ENCODE peak calls at places on chromosomes 1 and 21, in four cellular contexts. R is GM12878, W is H1, F is HepG2. K is an unnamed sample.

GRCh38 chr1:29685387-29685786 is 449.1 kb downstream of the PTPRU start:
- DNase-seq in F (no peak), R (no peak), W (peak; percentile 30), K (no peak)

GRCh38 chr1:159204791-159205141 is at the start of gene ACKR1:
- DNase-seq in R (no peak), F (no peak), W (no peak), K (no peak)

GRCh38 chr1:23558872-23559135 is 497 bp downstream of the ID3 start:
- DNase-seq in R (no peak), F (no peak), W (no peak), K (no peak)

GRCh38 chr1:16612332-16613172 is 812 bp downstream of the NBPF1 start:
- DNase-seq in F (peak; percentile 54), R (no peak), W (peak; percentile 95), K (peak; percentile 55)

GRCh38 chr1:175499595-175500367 is 243.6 kb downstream of the TNR start:
- DNase-seq in W (no peak), F (no peak), R (no peak), K (no peak)

GRCh38 chr1:221392453-221392852 is 349.4 kb downstream of the DUSP10 start:
- DNase-seq in F (no peak), R (no peak), W (no peak), K (no peak)

GRCh38 chr1:3485016-3485415 is 30.6 kb downstream of the ARHGEF16 start:
- DNase-seq in F (no peak), R (no peak), W (no peak), K (no peak)

GRCh38 chr1:84436907-84437667 is 38.8 kb downstream of the DNASE2B start:
- DNase-seq in R (no peak), W (no peak), F (no peak), K (no peak)

GRCh38 chr1:202615501-202616354 is 94.5 kb downstream of the SYT2 start:
- DNase-seq in W (no peak), F (no peak), R (peak; percentile 70), K (no peak)

GRCh38 chr1:9618912-9619679 is 30.4 kb downstream of the TMEM201 start:
- DNase-seq in W (peak; percentile 37), R (no peak), F (no peak), K (no peak)

GRCh38 chr1:159804924-159805323 is 2.8 kb downstream of the FCRL6 start:
- DNase-seq in F (no peak), W (no peak), R (no peak), K (no peak)

GRCh38 chr1:211335507-211336157 is 9.0 kb downstream of the TRAF5 start:
- DNase-seq in W (no peak), R (no peak), F (no peak), K (no peak)

GRCh38 chr1:66489146-66489545 is 44.8 kb upstream of the SGIP1 start:
- DNase-seq in R (no peak), W (no peak), F (no peak), K (no peak)

GRCh38 chr21:45466330-45467220 is 61.6 kb downstream of the COL18A1 start:
- DNase-seq in R (no peak), W (no peak), F (no peak), K (no peak)

GRCh38 chr1:33517596-33518250 is 45.3 kb downstream of the ZSCAN20 start:
- DNase-seq in W (no peak), F (no peak), R (no peak), K (no peak)

GRCh38 chr1:244209955-244210354 is 158.9 kb downstream of the ZBTB18 start:
- DNase-seq in F (no peak), W (no peak), R (no peak), K (no peak)

GRCh38 chr1:174818951-174819350 is 180.8 kb upstream of the CACYBP start:
- DNase-seq in F (no peak), R (no peak), W (no peak), K (no peak)

GRCh38 chr1:85334962-85335361 is 58.5 kb upstream of the BCL10 start:
- DNase-seq in R (no peak), F (no peak), W (no peak), K (no peak)

GRCh38 chr1:234163267-234163919 is 209.9 kb upstream of the COA6 start:
- DNase-seq in W (no peak), R (no peak), F (no peak), K (no peak)

GRCh38 chr1:228842094-228842775 is 107.0 kb downstream of the RHOU start:
- DNase-seq in F (peak; percentile 73), R (no peak), W (no peak), K (peak; percentile 65)

GRCh38 chr1:163258181-163258580 is 55.5 kb upstream of the RGS5 start:
- DNase-seq in F (no peak), R (no peak), W (no peak), K (no peak)

GRCh38 chr1:242813490-242814091 is 289.1 kb upstream of the PLD5 start:
- DNase-seq in R (peak; percentile 31), F (no peak), W (no peak), K (no peak)

GRCh38 chr1:172146149-172146850 is 274.2 kb upstream of the C1orf105 start:
- DNase-seq in F (no peak), W (no peak), R (no peak), K (no peak)

DNA sequence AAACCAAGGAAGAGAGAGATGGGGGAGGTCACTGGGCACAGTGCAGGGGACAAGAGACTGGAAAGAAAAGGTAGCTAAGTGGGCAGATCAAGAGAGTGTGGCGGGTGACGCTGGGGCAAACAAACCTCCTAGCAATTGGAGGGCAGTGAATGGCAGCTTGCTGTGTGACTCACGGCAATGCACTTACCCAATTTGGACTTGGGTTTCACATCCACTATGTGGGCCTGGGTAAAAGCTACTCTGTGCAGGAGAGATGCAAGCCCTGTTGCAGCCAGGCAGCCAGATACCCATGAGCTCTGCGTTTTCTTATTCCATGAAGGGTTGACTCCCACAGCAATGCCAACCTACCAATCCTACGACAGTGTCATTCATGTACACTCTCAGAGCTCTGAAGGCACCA is 9.5 kb downstream of the PLXNA2 start:
- DNase-seq in F (peak; percentile 72), W (no peak), R (no peak), K (no peak)
- TF ChIP-seq SUZ12 in F (no peak), W (no peak), R (no peak), K (no peak)

GRCh38 chr1:20355828-20356735 is 65.4 kb downstream of the VWA5B1 start:
- DNase-seq in R (no peak), F (no peak), W (no peak), K (no peak)
- H3K4me1 ChIP-seq in R (peaks cover 6% of the 10 kb centered on the region), F (peaks cover 16% of the 10 kb centered on the region), W (no peaks in the 10 kb centered on the region), K (peaks cover 2% of the 10 kb centered on the region)

DNA sequence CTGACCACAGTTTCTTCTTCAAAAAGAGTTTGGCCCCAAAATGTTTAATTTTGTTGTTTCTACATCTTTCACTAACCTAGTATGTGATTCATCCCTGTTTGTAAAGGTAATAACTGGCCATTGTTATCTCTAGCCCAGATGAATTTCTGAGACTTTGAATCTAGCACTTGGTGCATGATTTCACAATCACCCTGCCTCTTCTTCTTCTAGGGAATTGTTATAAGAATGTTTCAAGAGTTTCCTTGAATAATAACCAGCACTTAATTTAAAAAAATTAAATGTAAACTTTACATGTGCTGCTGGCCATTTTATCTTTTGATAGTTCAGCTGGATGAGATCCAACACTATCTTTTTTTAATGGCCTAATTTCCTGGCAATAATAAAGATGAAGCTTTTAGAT is 31.7 kb downstream of the UBE2U start:
- DNase-seq in R (no peak), W (no peak), F (no peak), K (no peak)
- TF ChIP-seq SUZ12 in R (no peak), W (no peak), F (no peak), K (no peak)

GRCh38 chr1:235628316-235629006 is 21.1 kb downstream of the GNG4 start:
- DNase-seq in F (no peak), R (no peak), W (no peak), K (no peak)
- H3K4me1 ChIP-seq in F (peaks cover 54% of the 10 kb centered on the region), R (peaks cover 9% of the 10 kb centered on the region), W (peaks cover 12% of the 10 kb centered on the region), K (peaks cover 9% of the 10 kb centered on the region)

GRCh38 chr1:89451011-89451410 is 73.6 kb upstream of the LRRC8B start:
- DNase-seq in R (no peak), F (no peak), W (no peak), K (no peak)
- TF ChIP-seq SUZ12 in R (no peak), F (no peak), W (no peak), K (no peak)

GRCh38 chr1:204084247-204084772 is 11.4 kb downstream of the SOX13 start:
- DNase-seq in R (no peak), W (peak; percentile 88), F (peak; percentile 75), K (peak; percentile 77)

GRCh38 chr1:204083491-204083890 is 10.6 kb downstream of the SOX13 start:
- DNase-seq in W (peak; percentile 55), R (no peak), F (no peak), K (no peak)

GRCh38 chr1:204087181-204087892 is 14.4 kb downstream of the SOX13 start:
- DNase-seq in F (no peak), W (no peak), R (no peak), K (no peak)

GRCh38 chr1:204087893-204088528 is 15.1 kb downstream of the SOX13 start:
- DNase-seq in R (no peak), W (no peak), F (no peak), K (no peak)

DNA sequence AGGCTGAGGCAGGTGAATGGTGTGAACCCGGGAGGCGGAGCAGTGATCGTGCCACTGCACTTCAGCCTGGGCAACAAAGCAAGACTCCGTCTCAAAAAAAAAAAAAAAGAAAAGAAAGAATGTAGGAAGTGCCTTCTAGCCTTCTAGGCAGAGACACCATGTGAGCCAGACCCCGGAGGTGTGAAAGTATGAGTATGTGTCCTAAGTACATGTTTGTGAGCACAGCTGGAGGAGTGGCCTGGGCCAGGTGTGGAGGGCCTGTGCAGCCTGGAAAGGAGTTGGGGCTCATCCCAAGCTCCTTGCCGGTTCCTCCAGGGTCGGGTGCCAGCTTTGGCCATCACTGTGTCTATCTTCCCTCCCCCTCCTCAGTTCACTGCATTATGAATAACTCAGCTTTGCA is 13.0 kb downstream of the SOX13 start:
- DNase-seq in F (no peak), W (no peak), R (no peak), K (no peak)
- H3K4me1 ChIP-seq in F (peaks cover 56% of the 10 kb centered on the region), W (peaks cover 75% of the 10 kb centered on the region), R (no peaks in the 10 kb centered on the region), K (peaks cover 64% of the 10 kb centered on the region)

GRCh38 chr21:33916200-33916567 is 580 bp upstream of the ATP5PO start:
- DNase-seq in W (no peak), R (no peak), F (no peak), K (no peak)
- TF ChIP-seq SUZ12 in W (no peak), R (no peak), F (no peak), K (no peak)

DNA sequence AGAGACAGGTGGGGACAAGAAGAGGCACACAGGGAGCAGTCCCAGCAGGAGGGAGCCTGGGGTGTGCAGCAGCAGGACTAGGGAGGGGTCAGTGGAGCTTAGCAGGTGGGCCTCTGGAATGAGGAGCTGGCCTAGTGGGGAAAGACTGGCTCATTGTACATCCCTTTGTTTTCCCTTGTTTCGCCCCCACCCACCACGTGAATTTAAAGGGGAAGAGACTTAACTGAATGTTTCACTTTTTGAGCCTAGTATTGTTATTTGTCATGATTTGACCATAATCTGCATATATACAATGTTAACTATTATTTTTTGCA is 181.7 kb downstream of the DHRS3 start:
- DNase-seq in W (no peak), F (peak; percentile 11), R (no peak), K (no peak)
- H3K4me1 ChIP-seq in W (peaks cover 3% of the 10 kb centered on the region), F (peaks cover 79% of the 10 kb centered on the region), R (peaks cover 42% of the 10 kb centered on the region), K (no peaks in the 10 kb centered on the region)

DNA sequence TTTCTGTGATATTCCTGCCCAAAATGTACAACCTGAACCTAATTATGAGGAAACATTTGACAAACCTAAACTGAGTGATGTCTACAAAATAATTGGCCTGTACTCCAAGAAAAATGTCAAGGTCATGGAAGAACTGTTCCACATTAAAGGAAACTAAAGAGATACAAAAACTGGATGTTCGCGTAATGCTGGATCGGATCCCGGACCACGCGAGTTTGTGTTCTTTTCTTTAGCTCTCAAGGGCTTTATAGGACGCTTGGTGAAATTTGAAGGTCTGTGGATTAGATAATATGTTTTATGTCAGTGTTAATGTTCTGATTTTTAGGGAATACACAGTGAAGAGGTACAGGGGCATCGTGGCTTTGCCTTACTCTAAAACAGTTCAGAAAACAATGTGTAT is 400.5 kb downstream of the CAMTA1 start:
- DNase-seq in F (no peak), R (no peak), W (no peak), K (no peak)
- TF ChIP-seq SUZ12 in F (no peak), R (no peak), W (no peak), K (no peak)

K was measured in NT2/D1.